ENCODE peak calls at places on chromosome 2, in five cellular contexts. One of them, this sample, is unnamed.

GRCh38 chr2:10179422-10179821 is 56.9 kb downstream of the RRM2 start:
- DNase-seq in lower lobe of right lung: no peak
- DNase-seq in colonic mucosa: no peak
- DNase-seq in neural progenitor cell: no peak
- DNase-seq in endothelial cell of umbilical vein: no peak
- DNase-seq in this sample: no peak

GRCh38 chr2:175373001-175373727 is 191.7 kb upstream of the ATP5MC3 start:
- DNase-seq in lower lobe of right lung: no peak
- DNase-seq in colonic mucosa: no peak
- DNase-seq in neural progenitor cell: no peak
- DNase-seq in endothelial cell of umbilical vein: peak
- DNase-seq in this sample: no peak

GRCh38 chr2:77578354-77578753 is 56.2 kb upstream of the LRRTM4 start:
- DNase-seq in lower lobe of right lung: no peak
- DNase-seq in colonic mucosa: no peak
- DNase-seq in neural progenitor cell: no peak
- DNase-seq in endothelial cell of umbilical vein: no peak
- DNase-seq in this sample: no peak

GRCh38 chr2:128492966-128493811 is 174.5 kb upstream of the HS6ST1 start:
- DNase-seq in lower lobe of right lung: no peak
- DNase-seq in colonic mucosa: no peak
- DNase-seq in neural progenitor cell: no peak
- DNase-seq in endothelial cell of umbilical vein: no peak
- DNase-seq in this sample: no peak

GRCh38 chr2:236293241-236293810 is 29.1 kb upstream of the ASB18 start:
- DNase-seq in lower lobe of right lung: no peak
- DNase-seq in colonic mucosa: no peak
- DNase-seq in neural progenitor cell: no peak
- DNase-seq in endothelial cell of umbilical vein: no peak
- DNase-seq in this sample: no peak

GRCh38 chr2:39020383-39020782 is 100.5 kb downstream of the SOS1 start:
- DNase-seq in lower lobe of right lung: no peak
- DNase-seq in colonic mucosa: no peak
- DNase-seq in neural progenitor cell: no peak
- DNase-seq in endothelial cell of umbilical vein: no peak
- DNase-seq in this sample: no peak

GRCh38 chr2:57906152-57906732 is 140.4 kb upstream of the VRK2 start:
- DNase-seq in lower lobe of right lung: no peak
- DNase-seq in colonic mucosa: no peak
- DNase-seq in neural progenitor cell: peak
- DNase-seq in endothelial cell of umbilical vein: peak
- DNase-seq in this sample: no peak

GRCh38 chr2:224847961-224848850 is 132.0 kb upstream of the CCDC195 start:
- DNase-seq in lower lobe of right lung: no peak
- DNase-seq in colonic mucosa: no peak
- DNase-seq in neural progenitor cell: no peak
- DNase-seq in endothelial cell of umbilical vein: peak
- DNase-seq in this sample: no peak

GRCh38 chr2:133736674-133737073 is 168.4 kb upstream of the NCKAP5 start:
- DNase-seq in lower lobe of right lung: no peak
- DNase-seq in colonic mucosa: no peak
- DNase-seq in neural progenitor cell: no peak
- DNase-seq in endothelial cell of umbilical vein: no peak
- DNase-seq in this sample: no peak

GRCh38 chr2:55013936-55014335 is 36.3 kb downstream of the RTN4 start:
- DNase-seq in lower lobe of right lung: no peak
- DNase-seq in colonic mucosa: no peak
- DNase-seq in neural progenitor cell: no peak
- DNase-seq in endothelial cell of umbilical vein: no peak
- DNase-seq in this sample: no peak

GRCh38 chr2:86290596-86291327 is 46.7 kb downstream of the REEP1 start:
- DNase-seq in lower lobe of right lung: no peak
- DNase-seq in colonic mucosa: no peak
- DNase-seq in neural progenitor cell: no peak
- DNase-seq in endothelial cell of umbilical vein: no peak
- DNase-seq in this sample: no peak

GRCh38 chr2:224952942-224953657 is 89.2 kb downstream of the DOCK10 start:
- DNase-seq in lower lobe of right lung: no peak
- DNase-seq in colonic mucosa: peak
- DNase-seq in neural progenitor cell: no peak
- DNase-seq in endothelial cell of umbilical vein: no peak
- DNase-seq in this sample: no peak

GRCh38 chr2:220512419-220512818 is 885.0 kb downstream of the SLC4A3 start:
- DNase-seq in lower lobe of right lung: no peak
- DNase-seq in colonic mucosa: no peak
- DNase-seq in neural progenitor cell: no peak
- DNase-seq in endothelial cell of umbilical vein: no peak
- DNase-seq in this sample: no peak

GRCh38 chr2:10254373-10255188 is 48.1 kb upstream of the HPCAL1 start:
- DNase-seq in lower lobe of right lung: peak
- DNase-seq in colonic mucosa: no peak
- DNase-seq in neural progenitor cell: no peak
- DNase-seq in endothelial cell of umbilical vein: no peak
- DNase-seq in this sample: peak

GRCh38 chr2:38377501-38378258 is 607 bp upstream of the ATL2 start:
- DNase-seq in lower lobe of right lung: no peak
- DNase-seq in colonic mucosa: peak
- DNase-seq in neural progenitor cell: no peak
- DNase-seq in endothelial cell of umbilical vein: no peak
- DNase-seq in this sample: no peak

GRCh38 chr2:16215892-16216554 is 275.7 kb downstream of the MYCN start:
- DNase-seq in lower lobe of right lung: no peak
- DNase-seq in colonic mucosa: no peak
- DNase-seq in neural progenitor cell: no peak
- DNase-seq in endothelial cell of umbilical vein: no peak
- DNase-seq in this sample: no peak

GRCh38 chr2:191171291-191171690 is 20.5 kb upstream of the STAT4 start:
- DNase-seq in lower lobe of right lung: no peak
- DNase-seq in colonic mucosa: no peak
- DNase-seq in neural progenitor cell: no peak
- DNase-seq in endothelial cell of umbilical vein: no peak
- DNase-seq in this sample: no peak

GRCh38 chr2:188395903-188396699 is 104.4 kb downstream of the GULP1 start:
- DNase-seq in lower lobe of right lung: no peak
- DNase-seq in colonic mucosa: no peak
- DNase-seq in neural progenitor cell: no peak
- DNase-seq in endothelial cell of umbilical vein: no peak
- DNase-seq in this sample: no peak

GRCh38 chr2:76808776-76809175 is 713.4 kb downstream of the LRRTM4 start:
- DNase-seq in lower lobe of right lung: no peak
- DNase-seq in colonic mucosa: no peak
- DNase-seq in neural progenitor cell: no peak
- DNase-seq in endothelial cell of umbilical vein: peak
- DNase-seq in this sample: no peak

GRCh38 chr2:156897548-156897947 is 360.0 kb upstream of the GALNT5 start:
- DNase-seq in lower lobe of right lung: no peak
- DNase-seq in colonic mucosa: no peak
- DNase-seq in neural progenitor cell: no peak
- DNase-seq in endothelial cell of umbilical vein: no peak
- DNase-seq in this sample: no peak

GRCh38 chr2:39735648-39736047 is 43.4 kb downstream of the THUMPD2 start:
- DNase-seq in lower lobe of right lung: no peak
- DNase-seq in colonic mucosa: no peak
- DNase-seq in neural progenitor cell: no peak
- DNase-seq in endothelial cell of umbilical vein: no peak
- DNase-seq in this sample: no peak

GRCh38 chr2:156803243-156803642 is 367.1 kb downstream of the GPD2 start:
- DNase-seq in lower lobe of right lung: no peak
- DNase-seq in colonic mucosa: peak
- DNase-seq in neural progenitor cell: peak
- DNase-seq in endothelial cell of umbilical vein: no peak
- DNase-seq in this sample: peak

GRCh38 chr2:222313816-222314215 is 15.0 kb upstream of the PAX3 start:
- DNase-seq in lower lobe of right lung: no peak
- DNase-seq in colonic mucosa: no peak
- DNase-seq in neural progenitor cell: no peak
- DNase-seq in endothelial cell of umbilical vein: no peak
- DNase-seq in this sample: no peak

GRCh38 chr2:222310747-222311320 is 12.0 kb upstream of the PAX3 start:
- DNase-seq in lower lobe of right lung: no peak
- DNase-seq in colonic mucosa: no peak
- DNase-seq in neural progenitor cell: no peak
- DNase-seq in endothelial cell of umbilical vein: no peak
- DNase-seq in this sample: no peak

GRCh38 chr2:222309766-222310165 is 11.0 kb upstream of the PAX3 start:
- DNase-seq in lower lobe of right lung: no peak
- DNase-seq in colonic mucosa: no peak
- DNase-seq in neural progenitor cell: no peak
- DNase-seq in endothelial cell of umbilical vein: no peak
- DNase-seq in this sample: no peak

GRCh38 chr2:222311321-222311977 is 12.7 kb upstream of the PAX3 start:
- DNase-seq in lower lobe of right lung: no peak
- DNase-seq in colonic mucosa: no peak
- DNase-seq in neural progenitor cell: peak
- DNase-seq in endothelial cell of umbilical vein: no peak
- DNase-seq in this sample: peak

GRCh38 chr2:222311978-222312738 is 13.4 kb upstream of the PAX3 start:
- DNase-seq in lower lobe of right lung: no peak
- DNase-seq in colonic mucosa: no peak
- DNase-seq in neural progenitor cell: peak
- DNase-seq in endothelial cell of umbilical vein: no peak
- DNase-seq in this sample: peak
- H3K4me3 ChIP-seq in lower lobe of right lung: no peak
- H3K4me3 ChIP-seq in colonic mucosa: no peak
- H3K4me3 ChIP-seq in neural progenitor cell: peak
- H3K4me3 ChIP-seq in endothelial cell of umbilical vein: no peak
- H3K4me3 ChIP-seq in this sample: no peak

GRCh38 chr2:8514748-8515389 is 167.0 kb upstream of the ID2 start:
- DNase-seq in lower lobe of right lung: peak
- DNase-seq in colonic mucosa: no peak
- DNase-seq in neural progenitor cell: no peak
- DNase-seq in endothelial cell of umbilical vein: no peak
- DNase-seq in this sample: no peak
- H3K27ac ChIP-seq in lower lobe of right lung: peak
- H3K27ac ChIP-seq in colonic mucosa: peak
- H3K27ac ChIP-seq in neural progenitor cell: no peak
- H3K27ac ChIP-seq in endothelial cell of umbilical vein: no peak
- H3K27ac ChIP-seq in this sample: peak

GRCh38 chr2:70993689-70993986 is 1.0 kb downstream of the TEX261 start:
- DNase-seq in lower lobe of right lung: no peak
- DNase-seq in colonic mucosa: no peak
- DNase-seq in neural progenitor cell: no peak
- DNase-seq in endothelial cell of umbilical vein: no peak
- DNase-seq in this sample: no peak

GRCh38 chr2:70994055-70994444 is 623 bp downstream of the TEX261 start:
- DNase-seq in lower lobe of right lung: no peak
- DNase-seq in colonic mucosa: no peak
- DNase-seq in neural progenitor cell: peak
- DNase-seq in endothelial cell of umbilical vein: no peak
- DNase-seq in this sample: no peak

GRCh38 chr2:70995227-70995729 is 605 bp upstream of the TEX261 start:
- DNase-seq in lower lobe of right lung: no peak
- DNase-seq in colonic mucosa: peak
- DNase-seq in neural progenitor cell: peak
- DNase-seq in endothelial cell of umbilical vein: peak
- DNase-seq in this sample: no peak

GRCh38 chr2:70992945-70993688 is 1.6 kb downstream of the TEX261 start:
- DNase-seq in lower lobe of right lung: no peak
- DNase-seq in colonic mucosa: no peak
- DNase-seq in neural progenitor cell: no peak
- DNase-seq in endothelial cell of umbilical vein: no peak
- DNase-seq in this sample: no peak

GRCh38 chr2:70994445-70995226 is at the start of gene TEX261:
- DNase-seq in lower lobe of right lung: peak
- DNase-seq in colonic mucosa: peak
- DNase-seq in neural progenitor cell: peak
- DNase-seq in endothelial cell of umbilical vein: peak
- DNase-seq in this sample: peak
- H3K4me3 ChIP-seq in lower lobe of right lung: peak
- H3K4me3 ChIP-seq in colonic mucosa: peak
- H3K4me3 ChIP-seq in neural progenitor cell: peak
- H3K4me3 ChIP-seq in endothelial cell of umbilical vein: peak
- H3K4me3 ChIP-seq in this sample: peak

DNA sequence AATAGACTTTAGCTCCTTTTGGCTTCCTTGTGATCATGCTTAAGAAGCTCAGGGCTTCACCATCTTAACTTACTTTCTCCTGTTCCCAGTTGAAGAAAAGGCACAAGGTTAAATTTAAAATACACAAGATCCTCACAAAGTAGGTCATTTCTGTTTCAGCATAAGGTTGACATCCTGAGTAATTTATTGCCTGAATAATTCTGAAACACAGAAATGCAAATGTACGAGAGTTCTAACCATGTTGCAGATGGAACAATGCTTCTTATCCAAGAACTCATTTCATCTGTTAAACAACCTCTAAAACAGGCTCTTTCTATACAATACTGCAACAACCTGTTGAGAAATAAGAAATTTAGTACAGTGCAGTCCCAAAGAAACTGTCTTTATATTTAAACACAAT is 395.2 kb downstream of the BCL11A start:
- DNase-seq in lower lobe of right lung: no peak
- DNase-seq in colonic mucosa: no peak
- DNase-seq in neural progenitor cell: no peak
- DNase-seq in endothelial cell of umbilical vein: no peak
- DNase-seq in this sample: no peak
- H3K27ac ChIP-seq in lower lobe of right lung: no peak
- H3K27ac ChIP-seq in colonic mucosa: no peak
- H3K27ac ChIP-seq in neural progenitor cell: no peak
- H3K27ac ChIP-seq in endothelial cell of umbilical vein: no peak
- H3K27ac ChIP-seq in this sample: no peak

GRCh38 chr2:164843346-164843841 is 1.8 kb upstream of the COBLL1 start:
- DNase-seq in lower lobe of right lung: no peak
- DNase-seq in colonic mucosa: no peak
- DNase-seq in neural progenitor cell: no peak
- DNase-seq in endothelial cell of umbilical vein: no peak
- DNase-seq in this sample: no peak

GRCh38 chr2:164840458-164840929 is 1.1 kb downstream of the COBLL1 start:
- DNase-seq in lower lobe of right lung: peak
- DNase-seq in colonic mucosa: peak
- DNase-seq in neural progenitor cell: peak
- DNase-seq in endothelial cell of umbilical vein: peak
- DNase-seq in this sample: peak

GRCh38 chr2:164840930-164841718 is 499 bp downstream of the COBLL1 start:
- DNase-seq in lower lobe of right lung: peak
- DNase-seq in colonic mucosa: peak
- DNase-seq in neural progenitor cell: peak
- DNase-seq in endothelial cell of umbilical vein: peak
- DNase-seq in this sample: peak

GRCh38 chr2:164841719-164842623 is at the start of gene COBLL1:
- DNase-seq in lower lobe of right lung: peak
- DNase-seq in colonic mucosa: peak
- DNase-seq in neural progenitor cell: peak
- DNase-seq in endothelial cell of umbilical vein: peak
- DNase-seq in this sample: peak

DNA sequence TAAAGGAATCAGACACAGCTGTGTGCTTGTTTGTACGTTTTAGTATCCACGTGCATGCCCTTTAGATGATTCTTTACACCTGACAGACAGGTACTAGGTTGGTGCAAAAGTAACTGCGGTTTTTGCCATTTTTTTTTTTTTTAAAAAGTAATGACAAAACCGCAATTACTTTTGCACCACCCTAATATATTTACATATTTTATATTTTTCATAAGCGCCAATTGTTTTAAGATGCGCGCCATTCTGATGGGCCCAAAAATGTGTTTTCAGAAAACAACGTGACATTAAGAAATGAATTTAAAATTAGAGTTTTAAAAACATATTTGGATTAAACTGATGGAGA is 972 bp upstream of the COBLL1 start:
- DNase-seq in lower lobe of right lung: no peak
- DNase-seq in colonic mucosa: no peak
- DNase-seq in neural progenitor cell: no peak
- DNase-seq in endothelial cell of umbilical vein: no peak
- DNase-seq in this sample: no peak
- H3K4me3 ChIP-seq in lower lobe of right lung: peak
- H3K4me3 ChIP-seq in colonic mucosa: no peak
- H3K4me3 ChIP-seq in neural progenitor cell: no peak
- H3K4me3 ChIP-seq in endothelial cell of umbilical vein: peak
- H3K4me3 ChIP-seq in this sample: no peak

GRCh38 chr2:131590366-131590765 is 62.7 kb downstream of the CCDC74A start:
- DNase-seq in lower lobe of right lung: no peak
- DNase-seq in colonic mucosa: no peak
- DNase-seq in neural progenitor cell: no peak
- DNase-seq in endothelial cell of umbilical vein: no peak
- DNase-seq in this sample: peak
- H3K27ac ChIP-seq in lower lobe of right lung: no peak
- H3K27ac ChIP-seq in colonic mucosa: no peak
- H3K27ac ChIP-seq in neural progenitor cell: no peak
- H3K27ac ChIP-seq in endothelial cell of umbilical vein: no peak
- H3K27ac ChIP-seq in this sample: no peak